ENCODE peak calls at places on chromosome 20, in eight cellular contexts. One of them, this sample, is unnamed.

GRCh38 chr20:9051508-9051907 is 17.4 kb upstream of the PLCB4 start:
- DNase-seq in Caki2: peak; percentile 95
- DNase-seq in nephron progenitor cell: no peak
- DNase-seq in anterior cingulate cortex: no peak
- DNase-seq in HFFc6: peak; percentile 98
- DNase-seq in C1 segment of cervical spinal cord: no peak
- DNase-seq in HL-60: no peak
- DNase-seq in spleen: no peak
- DNase-seq in this sample: peak; percentile 98

GRCh38 chr20:11890331-11891080 is 27.2 kb upstream of the BTBD3 start:
- DNase-seq in nephron progenitor cell: peak; percentile 94
- DNase-seq in Caki2: peak; percentile 95
- DNase-seq in C1 segment of cervical spinal cord: peak; percentile 27
- DNase-seq in HFFc6: peak; percentile 79
- DNase-seq in spleen: peak; percentile 92
- DNase-seq in anterior cingulate cortex: peak; percentile 95
- DNase-seq in HL-60: peak; percentile 85
- DNase-seq in this sample: peak; percentile 10

GRCh38 chr20:17036546-17036945 is 190.3 kb upstream of the PCSK2 start:
- DNase-seq in HL-60: no peak
- DNase-seq in C1 segment of cervical spinal cord: no peak
- DNase-seq in anterior cingulate cortex: no peak
- DNase-seq in nephron progenitor cell: no peak
- DNase-seq in HFFc6: no peak
- DNase-seq in spleen: no peak
- DNase-seq in Caki2: no peak
- DNase-seq in this sample: no peak

GRCh38 chr20:24998631-24999445 is 6.3 kb upstream of the APMAP start:
- DNase-seq in HFFc6: no peak
- DNase-seq in spleen: peak; percentile 35
- DNase-seq in anterior cingulate cortex: no peak
- DNase-seq in nephron progenitor cell: no peak
- DNase-seq in C1 segment of cervical spinal cord: no peak
- DNase-seq in HL-60: no peak
- DNase-seq in Caki2: no peak
- DNase-seq in this sample: no peak

GRCh38 chr20:58598271-58599015 is 52.6 kb upstream of the STX16 start:
- DNase-seq in HFFc6: peak; percentile 27
- DNase-seq in HL-60: no peak
- DNase-seq in Caki2: no peak
- DNase-seq in anterior cingulate cortex: no peak
- DNase-seq in C1 segment of cervical spinal cord: no peak
- DNase-seq in nephron progenitor cell: no peak
- DNase-seq in spleen: peak; percentile 34
- DNase-seq in this sample: no peak

GRCh38 chr20:32820000-32820697 is 395 bp downstream of the MAPRE1 start:
- DNase-seq in Caki2: peak; percentile 66
- DNase-seq in HFFc6: peak; percentile 15
- DNase-seq in spleen: peak; percentile 96
- DNase-seq in anterior cingulate cortex: no peak
- DNase-seq in nephron progenitor cell: peak; percentile 94
- DNase-seq in C1 segment of cervical spinal cord: peak; percentile 78
- DNase-seq in HL-60: peak; percentile 40
- DNase-seq in this sample: no peak

GRCh38 chr20:23445596-23446217 is 6.2 kb downstream of the CSTL1 start:
- DNase-seq in Caki2: peak; percentile 18
- DNase-seq in HL-60: no peak
- DNase-seq in C1 segment of cervical spinal cord: no peak
- DNase-seq in spleen: no peak
- DNase-seq in HFFc6: peak; percentile 94
- DNase-seq in anterior cingulate cortex: no peak
- DNase-seq in nephron progenitor cell: no peak
- DNase-seq in this sample: peak; percentile 63

GRCh38 chr20:19275630-19276071 is 63.2 kb downstream of the SLC24A3 start:
- DNase-seq in anterior cingulate cortex: peak; percentile 77
- DNase-seq in Caki2: no peak
- DNase-seq in C1 segment of cervical spinal cord: no peak
- DNase-seq in HL-60: no peak
- DNase-seq in nephron progenitor cell: no peak
- DNase-seq in spleen: no peak
- DNase-seq in HFFc6: no peak
- DNase-seq in this sample: no peak

GRCh38 chr20:9609892-9610502 is 95.6 kb downstream of the LAMP5 start:
- DNase-seq in Caki2: peak; percentile 61
- DNase-seq in spleen: no peak
- DNase-seq in anterior cingulate cortex: peak; percentile 22
- DNase-seq in HFFc6: peak; percentile 63
- DNase-seq in C1 segment of cervical spinal cord: no peak
- DNase-seq in HL-60: peak; percentile 55
- DNase-seq in nephron progenitor cell: peak; percentile 73
- DNase-seq in this sample: peak; percentile 30

GRCh38 chr20:40803381-40803780 is 114.3 kb upstream of the MAFB start:
- DNase-seq in anterior cingulate cortex: no peak
- DNase-seq in nephron progenitor cell: no peak
- DNase-seq in HL-60: no peak
- DNase-seq in spleen: no peak
- DNase-seq in Caki2: no peak
- DNase-seq in HFFc6: no peak
- DNase-seq in C1 segment of cervical spinal cord: no peak
- DNase-seq in this sample: no peak

GRCh38 chr20:57261488-57262243 is 4.8 kb downstream of the BMP7 start:
- DNase-seq in C1 segment of cervical spinal cord: no peak
- DNase-seq in HFFc6: no peak
- DNase-seq in nephron progenitor cell: no peak
- DNase-seq in spleen: no peak
- DNase-seq in Caki2: no peak
- DNase-seq in anterior cingulate cortex: no peak
- DNase-seq in HL-60: no peak
- DNase-seq in this sample: no peak

GRCh38 chr20:32356935-32357868 is 929 bp upstream of the ASXL1 start:
- DNase-seq in nephron progenitor cell: peak; percentile 22
- DNase-seq in HFFc6: peak; percentile 46
- DNase-seq in spleen: no peak
- DNase-seq in Caki2: peak; percentile 22
- DNase-seq in anterior cingulate cortex: no peak
- DNase-seq in C1 segment of cervical spinal cord: no peak
- DNase-seq in HL-60: peak; percentile 40
- DNase-seq in this sample: no peak

GRCh38 chr20:17768267-17768666 is 68.5 kb downstream of the BANF2 start:
- DNase-seq in C1 segment of cervical spinal cord: no peak
- DNase-seq in anterior cingulate cortex: no peak
- DNase-seq in spleen: no peak
- DNase-seq in HL-60: no peak
- DNase-seq in HFFc6: no peak
- DNase-seq in Caki2: no peak
- DNase-seq in nephron progenitor cell: no peak
- DNase-seq in this sample: no peak

GRCh38 chr20:52049001-52049731 is 142.4 kb downstream of the ZFP64 start:
- DNase-seq in nephron progenitor cell: peak; percentile 15
- DNase-seq in anterior cingulate cortex: no peak
- DNase-seq in Caki2: no peak
- DNase-seq in HL-60: no peak
- DNase-seq in HFFc6: no peak
- DNase-seq in spleen: no peak
- DNase-seq in C1 segment of cervical spinal cord: no peak
- DNase-seq in this sample: no peak

GRCh38 chr20:32231847-32232246 is 24.2 kb downstream of the POFUT1 start:
- DNase-seq in spleen: no peak
- DNase-seq in Caki2: no peak
- DNase-seq in anterior cingulate cortex: no peak
- DNase-seq in HFFc6: no peak
- DNase-seq in C1 segment of cervical spinal cord: no peak
- DNase-seq in nephron progenitor cell: no peak
- DNase-seq in HL-60: peak; percentile 49
- DNase-seq in this sample: no peak

GRCh38 chr20:4916991-4917881 is 84.1 kb downstream of the SLC23A2 start:
- DNase-seq in HFFc6: peak; percentile 26
- DNase-seq in Caki2: peak; percentile 53
- DNase-seq in C1 segment of cervical spinal cord: no peak
- DNase-seq in HL-60: no peak
- DNase-seq in nephron progenitor cell: no peak
- DNase-seq in anterior cingulate cortex: peak; percentile 39
- DNase-seq in spleen: no peak
- DNase-seq in this sample: no peak

GRCh38 chr20:16951876-16952275 is 203.7 kb downstream of the OTOR start:
- DNase-seq in HL-60: no peak
- DNase-seq in anterior cingulate cortex: no peak
- DNase-seq in spleen: no peak
- DNase-seq in Caki2: no peak
- DNase-seq in C1 segment of cervical spinal cord: no peak
- DNase-seq in HFFc6: no peak
- DNase-seq in nephron progenitor cell: no peak
- DNase-seq in this sample: no peak

GRCh38 chr20:25397827-25398226 is 7.2 kb upstream of the ABHD12 start:
- DNase-seq in anterior cingulate cortex: no peak
- DNase-seq in HL-60: no peak
- DNase-seq in C1 segment of cervical spinal cord: no peak
- DNase-seq in spleen: no peak
- DNase-seq in Caki2: no peak
- DNase-seq in nephron progenitor cell: no peak
- DNase-seq in HFFc6: peak; percentile 59
- DNase-seq in this sample: no peak

GRCh38 chr20:58271596-58272460 is 37.7 kb upstream of the RAB22A start:
- DNase-seq in C1 segment of cervical spinal cord: no peak
- DNase-seq in nephron progenitor cell: no peak
- DNase-seq in HFFc6: no peak
- DNase-seq in Caki2: no peak
- DNase-seq in anterior cingulate cortex: no peak
- DNase-seq in HL-60: no peak
- DNase-seq in spleen: no peak
- DNase-seq in this sample: no peak

GRCh38 chr20:3744806-3745685 is 12.6 kb downstream of the HSPA12B start:
- DNase-seq in nephron progenitor cell: peak; percentile 86
- DNase-seq in HFFc6: no peak
- DNase-seq in HL-60: no peak
- DNase-seq in spleen: peak; percentile 88
- DNase-seq in C1 segment of cervical spinal cord: no peak
- DNase-seq in Caki2: peak; percentile 83
- DNase-seq in anterior cingulate cortex: no peak
- DNase-seq in this sample: no peak

GRCh38 chr20:21286775-21287174 is 16.4 kb upstream of the XRN2 start:
- DNase-seq in Caki2: no peak
- DNase-seq in HL-60: no peak
- DNase-seq in C1 segment of cervical spinal cord: no peak
- DNase-seq in spleen: no peak
- DNase-seq in nephron progenitor cell: no peak
- DNase-seq in anterior cingulate cortex: no peak
- DNase-seq in HFFc6: no peak
- DNase-seq in this sample: no peak

GRCh38 chr20:50582591-50583234 is 72.5 kb downstream of the PTPN1 start:
- DNase-seq in anterior cingulate cortex: no peak
- DNase-seq in Caki2: no peak
- DNase-seq in spleen: peak; percentile 87
- DNase-seq in HFFc6: no peak
- DNase-seq in HL-60: no peak
- DNase-seq in C1 segment of cervical spinal cord: no peak
- DNase-seq in nephron progenitor cell: no peak
- DNase-seq in this sample: no peak

GRCh38 chr20:50957276-50957675 is 1.1 kb downstream of the DPM1 start:
- DNase-seq in spleen: no peak
- DNase-seq in Caki2: no peak
- DNase-seq in anterior cingulate cortex: no peak
- DNase-seq in C1 segment of cervical spinal cord: no peak
- DNase-seq in nephron progenitor cell: no peak
- DNase-seq in HL-60: no peak
- DNase-seq in HFFc6: no peak
- DNase-seq in this sample: no peak

GRCh38 chr20:21832442-21833152 is 127.1 kb downstream of the PAX1 start:
- DNase-seq in HFFc6: no peak
- DNase-seq in spleen: no peak
- DNase-seq in Caki2: no peak
- DNase-seq in HL-60: no peak
- DNase-seq in anterior cingulate cortex: no peak
- DNase-seq in C1 segment of cervical spinal cord: no peak
- DNase-seq in nephron progenitor cell: no peak
- DNase-seq in this sample: no peak

GRCh38 chr20:58991720-58992119 is 10.7 kb downstream of the NELFCD start:
- DNase-seq in Caki2: no peak
- DNase-seq in spleen: no peak
- DNase-seq in HFFc6: no peak
- DNase-seq in nephron progenitor cell: no peak
- DNase-seq in C1 segment of cervical spinal cord: no peak
- DNase-seq in HL-60: no peak
- DNase-seq in anterior cingulate cortex: no peak
- DNase-seq in this sample: no peak

GRCh38 chr20:1943267-1944002 is 48.2 kb downstream of the SIRPA start:
- DNase-seq in nephron progenitor cell: no peak
- DNase-seq in HL-60: no peak
- DNase-seq in HFFc6: no peak
- DNase-seq in anterior cingulate cortex: no peak
- DNase-seq in Caki2: no peak
- DNase-seq in C1 segment of cervical spinal cord: no peak
- DNase-seq in spleen: peak; percentile 60
- DNase-seq in this sample: no peak

GRCh38 chr20:43910564-43910963 is 4.1 kb upstream of the TOX2 start:
- DNase-seq in nephron progenitor cell: no peak
- DNase-seq in HFFc6: no peak
- DNase-seq in spleen: no peak
- DNase-seq in anterior cingulate cortex: no peak
- DNase-seq in C1 segment of cervical spinal cord: no peak
- DNase-seq in Caki2: no peak
- DNase-seq in HL-60: no peak
- DNase-seq in this sample: no peak

GRCh38 chr20:14114049-14114448 is 118.7 kb downstream of the MACROD2 start:
- DNase-seq in HFFc6: no peak
- DNase-seq in anterior cingulate cortex: no peak
- DNase-seq in nephron progenitor cell: no peak
- DNase-seq in Caki2: no peak
- DNase-seq in HL-60: no peak
- DNase-seq in spleen: no peak
- DNase-seq in C1 segment of cervical spinal cord: no peak
- DNase-seq in this sample: no peak

GRCh38 chr20:48919336-48919881 is 2.1 kb upstream of the ARFGEF2 start:
- DNase-seq in HL-60: no peak
- DNase-seq in Caki2: no peak
- DNase-seq in nephron progenitor cell: no peak
- DNase-seq in spleen: no peak
- DNase-seq in C1 segment of cervical spinal cord: no peak
- DNase-seq in HFFc6: no peak
- DNase-seq in anterior cingulate cortex: no peak
- DNase-seq in this sample: no peak

GRCh38 chr20:12358006-12358654 is 440.4 kb downstream of the BTBD3 start:
- DNase-seq in spleen: no peak
- DNase-seq in anterior cingulate cortex: no peak
- DNase-seq in HL-60: no peak
- DNase-seq in nephron progenitor cell: no peak
- DNase-seq in HFFc6: no peak
- DNase-seq in C1 segment of cervical spinal cord: no peak
- DNase-seq in Caki2: peak; percentile 4
- DNase-seq in this sample: no peak

GRCh38 chr20:58897493-58897892 is 45.0 kb downstream of the GNAS start:
- DNase-seq in anterior cingulate cortex: no peak
- DNase-seq in spleen: no peak
- DNase-seq in HL-60: no peak
- DNase-seq in Caki2: no peak
- DNase-seq in HFFc6: no peak
- DNase-seq in C1 segment of cervical spinal cord: no peak
- DNase-seq in nephron progenitor cell: no peak
- DNase-seq in this sample: no peak

This sample was measured in epithelial cell of proximal tubule.